ENCODE peak calls at places on chromosomes 4 and X, in eight cellular contexts. One of them, this sample, is unnamed.
A peak's percentile ranks its signal among the peaks of the same experiment; 100 is the strongest.

GRCh38 chrX:65690057-65690855 is 22.8 kb downstream of the MSN start:
- DNase-seq in mammary epithelial cell: peak; percentile 74
- DNase-seq in nephron progenitor cell: no peak
- DNase-seq in GM12865: no peak
- DNase-seq in right lobe of liver: no peak
- DNase-seq in AG10803: peak; percentile 75
- DNase-seq in choroid plexus epithelial cell: peak; percentile 50
- DNase-seq in endothelial cell: no peak
- DNase-seq in this sample: no peak

GRCh38 chr4:2183394-2183793 is 58.5 kb downstream of the HAUS3 start:
- DNase-seq in choroid plexus epithelial cell: peak; percentile 26
- DNase-seq in AG10803: peak; percentile 17
- DNase-seq in nephron progenitor cell: no peak
- DNase-seq in GM12865: no peak
- DNase-seq in mammary epithelial cell: no peak
- DNase-seq in right lobe of liver: no peak
- DNase-seq in endothelial cell: no peak
- DNase-seq in this sample: no peak

GRCh38 chrX:139206914-139207313 is 323.6 kb upstream of the F9 start:
- DNase-seq in mammary epithelial cell: no peak
- DNase-seq in GM12865: no peak
- DNase-seq in choroid plexus epithelial cell: no peak
- DNase-seq in endothelial cell: no peak
- DNase-seq in AG10803: no peak
- DNase-seq in nephron progenitor cell: no peak
- DNase-seq in right lobe of liver: no peak
- DNase-seq in this sample: no peak

GRCh38 chr4:57053508-57053907 is 56.7 kb downstream of the IGFBP7 start:
- DNase-seq in choroid plexus epithelial cell: peak; percentile 84
- DNase-seq in right lobe of liver: no peak
- DNase-seq in AG10803: peak; percentile 36
- DNase-seq in nephron progenitor cell: no peak
- DNase-seq in mammary epithelial cell: peak; percentile 96
- DNase-seq in endothelial cell: no peak
- DNase-seq in GM12865: no peak
- DNase-seq in this sample: no peak

GRCh38 chr4:151324449-151325319 is 721 bp downstream of the SH3D19 start:
- DNase-seq in mammary epithelial cell: peak; percentile 60
- DNase-seq in GM12865: no peak
- DNase-seq in endothelial cell: peak; percentile 38
- DNase-seq in nephron progenitor cell: peak; percentile 60
- DNase-seq in right lobe of liver: peak; percentile 89
- DNase-seq in choroid plexus epithelial cell: peak; percentile 23
- DNase-seq in AG10803: peak; percentile 26
- DNase-seq in this sample: peak; percentile 38

GRCh38 chrX:8971116-8971515 is 62.8 kb downstream of the FAM9B start:
- DNase-seq in AG10803: peak; percentile 63
- DNase-seq in choroid plexus epithelial cell: peak; percentile 77
- DNase-seq in mammary epithelial cell: peak; percentile 17
- DNase-seq in nephron progenitor cell: no peak
- DNase-seq in endothelial cell: no peak
- DNase-seq in right lobe of liver: no peak
- DNase-seq in GM12865: peak; percentile 27
- DNase-seq in this sample: no peak

GRCh38 chr4:28360681-28361080 is 1500.0 kb downstream of the STIM2 start:
- DNase-seq in AG10803: no peak
- DNase-seq in GM12865: no peak
- DNase-seq in choroid plexus epithelial cell: peak; percentile 16
- DNase-seq in nephron progenitor cell: no peak
- DNase-seq in right lobe of liver: no peak
- DNase-seq in mammary epithelial cell: peak; percentile 45
- DNase-seq in endothelial cell: no peak
- DNase-seq in this sample: no peak

GRCh38 chr4:105944535-105944934 is 49.3 kb downstream of the NPNT start:
- DNase-seq in GM12865: no peak
- DNase-seq in AG10803: peak; percentile 97
- DNase-seq in choroid plexus epithelial cell: peak; percentile 78
- DNase-seq in mammary epithelial cell: no peak
- DNase-seq in right lobe of liver: no peak
- DNase-seq in endothelial cell: no peak
- DNase-seq in nephron progenitor cell: no peak
- DNase-seq in this sample: no peak

GRCh38 chr4:147340111-147340510 is 140.8 kb upstream of the EDNRA start:
- DNase-seq in right lobe of liver: no peak
- DNase-seq in GM12865: peak; percentile 16
- DNase-seq in endothelial cell: no peak
- DNase-seq in choroid plexus epithelial cell: peak; percentile 85
- DNase-seq in nephron progenitor cell: no peak
- DNase-seq in AG10803: peak; percentile 64
- DNase-seq in mammary epithelial cell: peak; percentile 68
- DNase-seq in this sample: no peak

GRCh38 chrX:135543924-135544323 is 23.5 kb downstream of the INTS6L start:
- DNase-seq in AG10803: no peak
- DNase-seq in endothelial cell: peak; percentile 4
- DNase-seq in GM12865: peak; percentile 37
- DNase-seq in nephron progenitor cell: no peak
- DNase-seq in choroid plexus epithelial cell: no peak
- DNase-seq in mammary epithelial cell: no peak
- DNase-seq in right lobe of liver: no peak
- DNase-seq in this sample: peak; percentile 51

GRCh38 chrX:45668686-45669443 is 468.2 kb upstream of the DIPK2B start:
- DNase-seq in right lobe of liver: no peak
- DNase-seq in mammary epithelial cell: peak; percentile 94
- DNase-seq in choroid plexus epithelial cell: peak; percentile 85
- DNase-seq in nephron progenitor cell: no peak
- DNase-seq in AG10803: peak; percentile 90
- DNase-seq in GM12865: no peak
- DNase-seq in endothelial cell: no peak
- DNase-seq in this sample: no peak

GRCh38 chr4:127049506-127049905 is 583.3 kb upstream of the INTU start:
- DNase-seq in choroid plexus epithelial cell: peak; percentile 44
- DNase-seq in mammary epithelial cell: no peak
- DNase-seq in nephron progenitor cell: no peak
- DNase-seq in right lobe of liver: no peak
- DNase-seq in endothelial cell: no peak
- DNase-seq in AG10803: no peak
- DNase-seq in GM12865: no peak
- DNase-seq in this sample: no peak

GRCh38 chrX:150446995-150447394 is 83.9 kb downstream of the MAMLD1 start:
- DNase-seq in GM12865: no peak
- DNase-seq in right lobe of liver: no peak
- DNase-seq in choroid plexus epithelial cell: no peak
- DNase-seq in AG10803: peak; percentile 6
- DNase-seq in endothelial cell: no peak
- DNase-seq in mammary epithelial cell: no peak
- DNase-seq in nephron progenitor cell: no peak
- DNase-seq in this sample: no peak

GRCh38 chrX:153651540-153652079 is 4.6 kb downstream of the DUSP9 start:
- DNase-seq in endothelial cell: no peak
- DNase-seq in right lobe of liver: no peak
- DNase-seq in GM12865: peak; percentile 24
- DNase-seq in nephron progenitor cell: no peak
- DNase-seq in AG10803: no peak
- DNase-seq in choroid plexus epithelial cell: no peak
- DNase-seq in mammary epithelial cell: no peak
- DNase-seq in this sample: no peak

GRCh38 chr4:99636422-99636821 is 21.2 kb downstream of the C4orf54 start:
- DNase-seq in AG10803: no peak
- DNase-seq in GM12865: no peak
- DNase-seq in choroid plexus epithelial cell: no peak
- DNase-seq in right lobe of liver: no peak
- DNase-seq in nephron progenitor cell: no peak
- DNase-seq in mammary epithelial cell: no peak
- DNase-seq in endothelial cell: no peak
- DNase-seq in this sample: no peak

GRCh38 chrX:68695206-68695845 is 47.9 kb downstream of the STARD8 start:
- DNase-seq in choroid plexus epithelial cell: no peak
- DNase-seq in nephron progenitor cell: no peak
- DNase-seq in right lobe of liver: no peak
- DNase-seq in endothelial cell: no peak
- DNase-seq in GM12865: no peak
- DNase-seq in AG10803: no peak
- DNase-seq in mammary epithelial cell: no peak
- DNase-seq in this sample: no peak

GRCh38 chr4:111854494-111855087 is 290.7 kb upstream of the FAM241A start:
- DNase-seq in right lobe of liver: no peak
- DNase-seq in endothelial cell: peak; percentile 46
- DNase-seq in GM12865: peak; percentile 37
- DNase-seq in AG10803: peak; percentile 75
- DNase-seq in choroid plexus epithelial cell: peak; percentile 64
- DNase-seq in mammary epithelial cell: peak; percentile 16
- DNase-seq in nephron progenitor cell: peak; percentile 47
- DNase-seq in this sample: peak; percentile 24

GRCh38 chrX:97389761-97390192 is 506.1 kb downstream of the RPA4 start:
- DNase-seq in nephron progenitor cell: no peak
- DNase-seq in mammary epithelial cell: peak; percentile 69
- DNase-seq in AG10803: peak; percentile 63
- DNase-seq in endothelial cell: no peak
- DNase-seq in GM12865: no peak
- DNase-seq in right lobe of liver: no peak
- DNase-seq in choroid plexus epithelial cell: peak; percentile 88
- DNase-seq in this sample: no peak

GRCh38 chrX:123756320-123756719 is 23.5 kb upstream of the THOC2 start:
- DNase-seq in GM12865: no peak
- DNase-seq in choroid plexus epithelial cell: no peak
- DNase-seq in AG10803: peak; percentile 75
- DNase-seq in endothelial cell: no peak
- DNase-seq in nephron progenitor cell: no peak
- DNase-seq in mammary epithelial cell: no peak
- DNase-seq in right lobe of liver: no peak
- DNase-seq in this sample: no peak

GRCh38 chr4:27360651-27361347 is 500.2 kb downstream of the STIM2 start:
- DNase-seq in endothelial cell: no peak
- DNase-seq in choroid plexus epithelial cell: peak; percentile 15
- DNase-seq in right lobe of liver: no peak
- DNase-seq in GM12865: no peak
- DNase-seq in nephron progenitor cell: no peak
- DNase-seq in AG10803: peak; percentile 34
- DNase-seq in mammary epithelial cell: no peak
- DNase-seq in this sample: no peak

GRCh38 chrX:40041915-40042314 is 55.8 kb downstream of the BCOR start:
- DNase-seq in right lobe of liver: no peak
- DNase-seq in nephron progenitor cell: no peak
- DNase-seq in choroid plexus epithelial cell: no peak
- DNase-seq in mammary epithelial cell: no peak
- DNase-seq in GM12865: no peak
- DNase-seq in AG10803: no peak
- DNase-seq in endothelial cell: no peak
- DNase-seq in this sample: peak; percentile 26

GRCh38 chrX:109954333-109954732 is 48.6 kb upstream of the TMEM164 start:
- DNase-seq in nephron progenitor cell: no peak
- DNase-seq in endothelial cell: no peak
- DNase-seq in choroid plexus epithelial cell: peak; percentile 28
- DNase-seq in AG10803: peak; percentile 23
- DNase-seq in mammary epithelial cell: peak; percentile 39
- DNase-seq in GM12865: no peak
- DNase-seq in right lobe of liver: no peak
- DNase-seq in this sample: no peak

GRCh38 chrX:153624196-153625091 is 22.6 kb upstream of the DUSP9 start:
- DNase-seq in AG10803: no peak
- DNase-seq in GM12865: no peak
- DNase-seq in mammary epithelial cell: no peak
- DNase-seq in nephron progenitor cell: no peak
- DNase-seq in endothelial cell: no peak
- DNase-seq in choroid plexus epithelial cell: no peak
- DNase-seq in right lobe of liver: peak; percentile 55
- DNase-seq in this sample: no peak

DNA sequence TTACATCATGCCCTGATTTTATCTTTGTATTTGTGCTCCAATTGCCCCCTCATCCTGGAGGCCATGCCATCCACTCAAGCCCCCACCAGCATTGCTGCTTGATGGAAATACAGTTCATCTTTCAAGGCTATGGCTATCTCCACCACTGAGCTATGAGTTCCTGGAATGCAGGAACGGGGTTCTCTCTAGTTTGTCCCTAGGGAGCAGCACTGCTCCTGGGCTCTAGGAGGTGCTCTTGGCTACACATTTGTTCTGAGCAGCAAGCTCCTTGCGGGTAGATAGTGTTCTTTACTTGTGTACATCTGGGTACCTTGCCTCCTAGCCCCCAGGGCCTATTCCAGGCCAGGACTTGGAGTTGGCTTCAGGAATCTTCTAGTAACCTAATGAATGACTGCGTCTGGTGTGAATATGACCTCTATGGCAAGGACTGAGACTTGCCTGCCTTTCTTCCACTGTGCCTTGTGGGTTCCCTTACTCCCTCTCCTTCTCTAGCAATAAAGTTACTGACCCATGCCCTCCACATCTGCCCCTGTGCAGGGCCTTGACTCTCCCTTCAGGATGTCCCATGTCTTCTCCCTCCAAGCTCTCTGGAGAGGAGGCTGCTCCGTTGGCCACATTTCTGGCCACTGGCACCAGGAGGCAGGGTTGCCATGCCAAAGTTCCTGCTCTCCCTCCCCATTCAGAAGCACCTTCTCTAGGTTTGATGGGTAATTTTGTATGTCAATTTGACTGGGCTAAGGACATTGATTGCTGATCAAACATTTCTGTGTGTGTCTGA is 7.6 kb downstream of the CITED1 start:
- DNase-seq in nephron progenitor cell: no peak
- DNase-seq in endothelial cell: no peak
- DNase-seq in mammary epithelial cell: peak; percentile 27
- DNase-seq in right lobe of liver: no peak
- DNase-seq in choroid plexus epithelial cell: peak; percentile 50
- DNase-seq in AG10803: no peak
- DNase-seq in GM12865: peak; percentile 40
- DNase-seq in this sample: peak; percentile 14
- TF ChIP-seq CTCF in nephron progenitor cell: no peak
- TF ChIP-seq CTCF in endothelial cell: no peak
- TF ChIP-seq CTCF in mammary epithelial cell: peak; percentile 47
- TF ChIP-seq CTCF in right lobe of liver: peak; percentile 43
- TF ChIP-seq CTCF in choroid plexus epithelial cell: peak; percentile 55
- TF ChIP-seq CTCF in AG10803: no peak
- TF ChIP-seq CTCF in GM12865: peak; percentile 44
- TF ChIP-seq CTCF in this sample: no peak

GRCh38 chrX:77899081-77899828 is at the start of gene COX7B:
- DNase-seq in endothelial cell: peak; percentile 56
- DNase-seq in mammary epithelial cell: peak; percentile 91
- DNase-seq in right lobe of liver: no peak
- DNase-seq in AG10803: peak; percentile 95
- DNase-seq in GM12865: peak; percentile 95
- DNase-seq in nephron progenitor cell: peak; percentile 60
- DNase-seq in choroid plexus epithelial cell: peak; percentile 97
- DNase-seq in this sample: peak; percentile 73
- TF ChIP-seq CTCF in endothelial cell: no peak
- TF ChIP-seq CTCF in mammary epithelial cell: peak; percentile 46
- TF ChIP-seq CTCF in right lobe of liver: peak; percentile 39
- TF ChIP-seq CTCF in AG10803: peak; percentile 60
- TF ChIP-seq CTCF in GM12865: peak; percentile 34
- TF ChIP-seq CTCF in nephron progenitor cell: no peak
- TF ChIP-seq CTCF in choroid plexus epithelial cell: peak; percentile 57
- TF ChIP-seq CTCF in this sample: peak; percentile 38

GRCh38 chr4:182560358-182560757 is 317.2 kb downstream of the TENM3 start:
- DNase-seq in endothelial cell: no peak
- DNase-seq in GM12865: no peak
- DNase-seq in choroid plexus epithelial cell: peak; percentile 64
- DNase-seq in right lobe of liver: no peak
- DNase-seq in nephron progenitor cell: peak; percentile 19
- DNase-seq in mammary epithelial cell: no peak
- DNase-seq in AG10803: peak; percentile 37
- DNase-seq in this sample: no peak
- TF ChIP-seq CTCF in endothelial cell: no peak
- TF ChIP-seq CTCF in GM12865: no peak
- TF ChIP-seq CTCF in choroid plexus epithelial cell: peak; percentile 52
- TF ChIP-seq CTCF in right lobe of liver: no peak
- TF ChIP-seq CTCF in nephron progenitor cell: no peak
- TF ChIP-seq CTCF in mammary epithelial cell: no peak
- TF ChIP-seq CTCF in AG10803: peak; percentile 27
- TF ChIP-seq CTCF in this sample: no peak

GRCh38 chr4:73853246-73853704 is at the start of gene PF4V1:
- DNase-seq in nephron progenitor cell: peak; percentile 21
- DNase-seq in choroid plexus epithelial cell: peak; percentile 57
- DNase-seq in right lobe of liver: peak; percentile 56
- DNase-seq in AG10803: no peak
- DNase-seq in GM12865: no peak
- DNase-seq in endothelial cell: no peak
- DNase-seq in mammary epithelial cell: no peak
- DNase-seq in this sample: no peak
- TF ChIP-seq CTCF in nephron progenitor cell: no peak
- TF ChIP-seq CTCF in choroid plexus epithelial cell: peak; percentile 54
- TF ChIP-seq CTCF in right lobe of liver: no peak
- TF ChIP-seq CTCF in AG10803: peak; percentile 42
- TF ChIP-seq CTCF in GM12865: no peak
- TF ChIP-seq CTCF in endothelial cell: no peak
- TF ChIP-seq CTCF in mammary epithelial cell: peak; percentile 43
- TF ChIP-seq CTCF in this sample: no peak

This sample was measured in activated CD8-positive, alpha-beta T cell treated with anti-CD3 and anti-CD28 coated beads for 36 hours.